ENCODE peak calls at places on chromosomes 5 and 9, in ten cellular contexts. A is upper lobe of right lung; D is lung; V is neural progenitor cell; L is CD4-positive, alpha-beta memory T cell; F is tibial nerve; Z is ascending aorta; J is spleen; R is lower lobe of right lung; T is left ventricle myocardium inferior. K is an unnamed sample.
A peak's percentile ranks its signal among the peaks of the same experiment; 100 is the strongest.

GRCh38 chr5:73119492-73120157 is 750 bp upstream of the TMEM171 start:
- DNase-seq in A (no peak), D (no peak), V (peak; percentile 38), L (no peak), F (no peak), Z (no peak), J (peak; percentile 80), R (no peak), T (no peak), K (peak; percentile 75)

GRCh38 chr5:66469684-66470083 is 126.5 kb upstream of the MAST4 start:
- DNase-seq in A (no peak), D (no peak), V (no peak), L (no peak), F (no peak), Z (no peak), J (no peak), R (no peak), T (no peak), K (no peak)

GRCh38 chr5:71455427-71456361 is at the start of gene BDP1:
- DNase-seq in A (peak; percentile 98), D (peak; percentile 98), V (peak; percentile 96), L (peak; percentile 98), F (peak; percentile 98), Z (peak; percentile 98), J (peak; percentile 98), R (peak; percentile 97), T (peak; percentile 98), K (peak; percentile 98)

GRCh38 chr5:172602712-172603289 is 38.3 kb upstream of the NEURL1B start:
- DNase-seq in A (no peak), D (no peak), V (no peak), L (no peak), F (no peak), Z (no peak), J (peak; percentile 48), R (no peak), T (no peak), K (no peak)

GRCh38 chr5:43997647-43998251 is 391.5 kb downstream of the FGF10 start:
- DNase-seq in A (no peak), D (no peak), V (peak; percentile 35), L (no peak), F (no peak), Z (no peak), J (no peak), R (no peak), T (no peak), K (no peak)

GRCh38 chr9:15697459-15697858 is 144.6 kb downstream of the CCDC171 start:
- DNase-seq in A (no peak), D (no peak), V (no peak), L (no peak), F (no peak), Z (no peak), J (no peak), R (no peak), T (no peak), K (no peak)

GRCh38 chr9:13786131-13786530 is 506.6 kb upstream of the MPDZ start:
- DNase-seq in A (peak; percentile 64), D (no peak), V (no peak), L (no peak), F (peak; percentile 59), Z (no peak), J (no peak), R (peak; percentile 45), T (peak; percentile 64), K (no peak)

GRCh38 chr9:12988259-12988658 is 213.4 kb downstream of the LURAP1L start:
- DNase-seq in A (no peak), D (no peak), V (no peak), L (no peak), F (no peak), Z (no peak), J (no peak), R (no peak), T (no peak), K (no peak)

GRCh38 chr5:136075339-136075885 is 46.6 kb downstream of the TGFBI start:
- DNase-seq in A (no peak), D (no peak), V (no peak), L (no peak), F (no peak), Z (no peak), J (no peak), R (no peak), T (no peak), K (no peak)

GRCh38 chr5:54529565-54529964 is 12.0 kb downstream of the SNX18 start:
- DNase-seq in A (no peak), D (no peak), V (no peak), L (no peak), F (no peak), Z (no peak), J (no peak), R (no peak), T (no peak), K (no peak)
- H3K4me1 ChIP-seq in A (peaks cover 63% of the 10 kb centered on the region), D (peaks cover 30% of the 10 kb centered on the region), V (peaks cover 15% of the 10 kb centered on the region), L (peaks cover 64% of the 10 kb centered on the region), F (peaks cover 61% of the 10 kb centered on the region), Z (peaks cover 82% of the 10 kb centered on the region), J (peaks cover 95% of the 10 kb centered on the region), R (peaks cover 76% of the 10 kb centered on the region), T (peaks cover 99% of the 10 kb centered on the region), K (peaks cover 11% of the 10 kb centered on the region)

GRCh38 chr5:14664270-14665109 is at the start of gene OTULIN:
- DNase-seq in A (peak; percentile 96), D (peak; percentile 91), V (peak; percentile 95), L (peak; percentile 84), F (peak; percentile 72), Z (peak; percentile 95), J (peak; percentile 98), R (peak; percentile 95), T (peak; percentile 93), K (peak; percentile 92)
- H3K4me1 ChIP-seq in A (peaks cover 36% of the 10 kb centered on the region), D (peaks cover 12% of the 10 kb centered on the region), V (peaks cover 14% of the 10 kb centered on the region), L (peaks cover 61% of the 10 kb centered on the region), F (peaks cover 26% of the 10 kb centered on the region), Z (peaks cover 30% of the 10 kb centered on the region), J (peaks cover 61% of the 10 kb centered on the region), R (peaks cover 48% of the 10 kb centered on the region), T (peaks cover 61% of the 10 kb centered on the region), K (peaks cover 12% of the 10 kb centered on the region)

GRCh38 chr5:149561848-149562247 is 10.6 kb upstream of the CSNK1A1 start:
- DNase-seq in A (no peak), D (no peak), V (no peak), L (no peak), F (peak; percentile 22), Z (no peak), J (no peak), R (no peak), T (no peak), K (no peak)

GRCh38 chr5:149559712-149560111 is 8.5 kb upstream of the CSNK1A1 start:
- DNase-seq in A (no peak), D (no peak), V (no peak), L (no peak), F (no peak), Z (no peak), J (no peak), R (no peak), T (no peak), K (no peak)

GRCh38 chr5:149567226-149567625 is 14.1 kb upstream of the ARHGEF37 start:
- DNase-seq in A (no peak), D (no peak), V (no peak), L (no peak), F (no peak), Z (no peak), J (no peak), R (no peak), T (no peak), K (no peak)

DNA sequence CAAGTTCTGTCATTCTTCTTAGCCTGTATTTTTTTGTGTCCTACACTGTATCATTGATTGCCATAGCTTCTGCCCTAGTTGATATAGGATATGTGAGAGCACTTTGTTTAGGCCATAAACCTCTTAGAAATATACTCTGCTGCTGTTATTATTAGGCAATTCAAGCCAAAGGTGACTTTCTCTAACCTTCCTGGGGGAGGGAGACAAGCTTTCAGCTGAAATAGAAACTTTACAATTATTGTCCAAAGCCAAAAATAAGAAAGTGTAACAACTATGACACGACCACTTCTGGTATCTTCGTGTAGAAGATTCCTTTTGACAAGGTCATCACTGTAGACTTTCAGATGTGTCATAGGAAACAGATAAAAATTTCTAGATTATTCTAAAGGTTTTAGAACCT is 12.2 kb upstream of the CSNK1A1 start:
- DNase-seq in A (no peak), D (no peak), V (no peak), L (no peak), F (no peak), Z (no peak), J (no peak), R (no peak), T (no peak), K (no peak)
- H3K4me1 ChIP-seq in A (peaks cover 28% of the 10 kb centered on the region), D (peaks cover 19% of the 10 kb centered on the region), V (peaks cover 9% of the 10 kb centered on the region), L (peaks cover 8% of the 10 kb centered on the region), F (peaks cover 25% of the 10 kb centered on the region), Z (peaks cover 25% of the 10 kb centered on the region), J (peaks cover 39% of the 10 kb centered on the region), R (peaks cover 28% of the 10 kb centered on the region), T (peaks cover 40% of the 10 kb centered on the region), K (peaks cover 12% of the 10 kb centered on the region)

DNA sequence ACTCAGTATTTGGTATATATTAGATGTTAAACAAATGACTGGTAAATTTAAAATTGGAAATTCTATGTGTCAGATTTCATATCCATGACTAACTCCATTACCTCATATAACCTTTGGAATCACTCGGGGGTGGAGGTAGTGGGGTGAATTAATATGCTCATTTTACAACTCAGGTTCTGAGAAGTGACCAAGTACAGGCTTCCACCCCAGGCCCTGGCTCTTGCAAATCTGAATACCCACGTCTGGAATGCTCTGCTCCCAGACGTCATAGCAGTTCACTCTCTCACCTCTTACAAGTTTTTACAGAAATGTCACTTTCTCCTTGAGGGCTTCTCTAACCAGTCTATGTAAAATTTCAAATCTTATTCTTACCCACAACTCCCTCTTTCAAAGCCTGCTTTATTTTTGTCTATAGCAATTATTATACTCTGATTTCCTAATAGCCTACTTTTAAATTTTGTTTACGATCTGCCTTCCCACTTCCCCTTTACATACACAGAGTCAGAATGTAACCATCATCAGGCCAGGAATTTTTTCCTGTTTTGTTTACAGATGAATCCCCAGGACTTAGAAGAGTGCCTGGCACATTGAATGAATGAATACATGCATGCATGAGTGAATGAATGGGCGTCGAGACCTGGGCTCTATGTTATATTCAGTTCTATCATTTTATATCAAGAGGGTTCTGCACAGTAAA is 134.1 kb upstream of the IFNE start:
- DNase-seq in A (no peak), D (no peak), V (no peak), L (no peak), F (no peak), Z (no peak), J (no peak), R (no peak), T (no peak), K (no peak)
- H3K4me1 ChIP-seq in A (no peaks in the 10 kb centered on the region), D (no peaks in the 10 kb centered on the region), V (no peaks in the 10 kb centered on the region), L (peaks cover 29% of the 10 kb centered on the region), F (no peaks in the 10 kb centered on the region), Z (no peaks in the 10 kb centered on the region), J (no peaks in the 10 kb centered on the region), R (no peaks in the 10 kb centered on the region), T (no peaks in the 10 kb centered on the region), K (no peaks in the 10 kb centered on the region)

DNA sequence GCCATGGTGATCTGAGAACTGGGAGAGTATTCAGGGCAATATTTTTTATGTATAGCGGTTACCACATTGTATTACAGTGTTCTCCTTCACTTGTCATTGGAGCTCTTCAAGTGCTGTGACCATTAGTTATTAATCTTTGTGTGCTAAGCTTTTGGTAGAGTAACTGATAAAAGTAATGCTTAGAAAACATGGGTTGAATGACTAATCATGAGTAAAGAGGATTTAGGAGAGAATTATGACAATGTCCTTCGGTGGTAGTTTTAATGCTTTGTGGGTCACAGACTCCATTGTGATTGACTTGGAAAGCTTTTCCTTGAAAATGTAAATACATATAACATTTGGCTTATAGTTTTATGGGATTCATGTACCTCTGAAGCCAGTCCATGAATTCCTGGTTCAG is 21.4 kb downstream of the TGFBR1 start:
- DNase-seq in A (no peak), D (no peak), V (no peak), L (no peak), F (no peak), Z (no peak), J (no peak), R (no peak), T (no peak), K (no peak)
- H3K4me1 ChIP-seq in A (peaks cover 23% of the 10 kb centered on the region), D (peaks cover 30% of the 10 kb centered on the region), V (no peaks in the 10 kb centered on the region), L (peaks cover 88% of the 10 kb centered on the region), F (peaks cover 4% of the 10 kb centered on the region), Z (no peaks in the 10 kb centered on the region), J (peaks cover 56% of the 10 kb centered on the region), R (peaks cover 43% of the 10 kb centered on the region), T (peaks cover 55% of the 10 kb centered on the region), K (no peaks in the 10 kb centered on the region)

GRCh38 chr9:130842547-130842946 is 7.5 kb downstream of the ABL1 start:
- DNase-seq in A (no peak), D (no peak), V (peak; percentile 47), L (no peak), F (no peak), Z (no peak), J (no peak), R (no peak), T (no peak), K (no peak)
- H3K4me1 ChIP-seq in A (peaks cover 64% of the 10 kb centered on the region), D (peaks cover 26% of the 10 kb centered on the region), V (peaks cover 63% of the 10 kb centered on the region), L (peaks cover 31% of the 10 kb centered on the region), F (peaks cover 43% of the 10 kb centered on the region), Z (peaks cover 80% of the 10 kb centered on the region), J (peaks cover 86% of the 10 kb centered on the region), R (peaks cover 72% of the 10 kb centered on the region), T (peaks cover 100% of the 10 kb centered on the region), K (peaks cover 78% of the 10 kb centered on the region)

K was measured in transverse colon.